ENCODE peak calls at places on chromosomes 11 and 22, in six cellular contexts. K, U, P, S, M and I are unnamed samples.

GRCh38 chr11:12674571-12674935 is 332 bp downstream of the TEAD1 start:
- DNase-seq in K (no peak), U (no peak), P (no peak), S (peak), M (no peak), I (no peak)

GRCh38 chr22:26907366-26907765 is 250.0 kb downstream of the MIAT start:
- DNase-seq in K (no peak), U (no peak), P (no peak), S (no peak), M (no peak), I (no peak)

GRCh38 chr11:6156628-6157367 is 13.3 kb downstream of the OR52B2 start:
- DNase-seq in K (no peak), U (no peak), P (no peak), S (no peak), M (no peak), I (no peak)

GRCh38 chr11:104146421-104146820 is 17.5 kb downstream of the PDGFD start:
- DNase-seq in K (no peak), U (peak), P (no peak), S (no peak), M (peak), I (no peak)

GRCh38 chr11:96197801-96198465 is 145.1 kb downstream of the MAML2 start:
- DNase-seq in K (peak), U (no peak), P (no peak), S (no peak), M (no peak), I (no peak)

GRCh38 chr22:46574438-46574992 is 37.1 kb upstream of the CELSR1 start:
- DNase-seq in K (no peak), U (no peak), P (no peak), S (no peak), M (no peak), I (no peak)

GRCh38 chr22:47678667-47679287 is 916.3 kb downstream of the TBC1D22A start:
- DNase-seq in K (no peak), U (no peak), P (no peak), S (peak), M (no peak), I (no peak)

GRCh38 chr22:24417901-24418641 is 9.3 kb upstream of the ADORA2A start:
- DNase-seq in K (no peak), U (no peak), P (no peak), S (no peak), M (no peak), I (no peak)

GRCh38 chr11:66362481-66363147 is 8.9 kb downstream of the SLC29A2 start:
- DNase-seq in K (no peak), U (no peak), P (no peak), S (peak), M (no peak), I (no peak)

GRCh38 chr11:35289821-35290220 is 129.5 kb downstream of the SLC1A2 start:
- DNase-seq in K (peak), U (peak), P (no peak), S (no peak), M (peak), I (no peak)

GRCh38 chr11:124536520-124536919 is 6.9 kb downstream of the OR8B12 start:
- DNase-seq in K (no peak), U (peak), P (peak), S (peak), M (peak), I (no peak)

GRCh38 chr11:70952171-70952570 is 300.2 kb downstream of the SHANK2 start:
- DNase-seq in K (no peak), U (no peak), P (no peak), S (no peak), M (no peak), I (no peak)

GRCh38 chr22:46250783-46251125 is 661 bp upstream of the CDPF1 start:
- DNase-seq in K (no peak), U (no peak), P (no peak), S (no peak), M (no peak), I (no peak)

GRCh38 chr22:28547132-28547842 is 132.4 kb downstream of the TTC28 start:
- DNase-seq in K (no peak), U (peak), P (no peak), S (no peak), M (peak), I (no peak)

GRCh38 chr11:72764503-72764902 is 12.3 kb upstream of the ARAP1 start:
- DNase-seq in K (no peak), U (no peak), P (no peak), S (no peak), M (no peak), I (no peak)

GRCh38 chr11:11611381-11611780 is 10.4 kb downstream of the GALNT18 start:
- DNase-seq in K (no peak), U (no peak), P (no peak), S (no peak), M (no peak), I (no peak)

GRCh38 chr11:78030429-78031325 is 7.6 kb upstream of the KCTD14 start:
- DNase-seq in K (peak), U (peak), P (no peak), S (no peak), M (peak), I (no peak)

GRCh38 chr11:78336877-78337553 is 80.6 kb downstream of the GAB2 start:
- DNase-seq in K (peak), U (no peak), P (no peak), S (no peak), M (no peak), I (no peak)

GRCh38 chr11:110434952-110435779 is 5.4 kb downstream of the FDX1 start:
- DNase-seq in K (no peak), U (no peak), P (peak), S (peak), M (no peak), I (no peak)

GRCh38 chr11:2836335-2837095 is 49.1 kb downstream of the CDKN1C start:
- DNase-seq in K (no peak), U (no peak), P (no peak), S (no peak), M (no peak), I (no peak)

GRCh38 chr11:16806791-16807190 is 68.3 kb downstream of the C11orf58 start:
- DNase-seq in K (no peak), U (peak), P (no peak), S (no peak), M (peak), I (peak)

GRCh38 chr11:68050371-68050841 is 11.6 kb downstream of the TCIRG1 start:
- DNase-seq in K (no peak), U (no peak), P (no peak), S (no peak), M (no peak), I (no peak)

GRCh38 chr11:96021901-96022650 is 98.2 kb upstream of the MTMR2 start:
- DNase-seq in K (no peak), U (no peak), P (no peak), S (no peak), M (no peak), I (no peak)

GRCh38 chr11:35419713-35420333 is 465 bp upstream of the SLC1A2 start:
- DNase-seq in K (no peak), U (no peak), P (no peak), S (no peak), M (no peak), I (no peak)

GRCh38 chr22:19062139-19062789 is 59.9 kb downstream of the DGCR2 start:
- DNase-seq in K (peak), U (no peak), P (no peak), S (no peak), M (no peak), I (no peak)

GRCh38 chr11:119484741-119485605 is 62.0 kb upstream of the THY1 start:
- DNase-seq in K (no peak), U (no peak), P (no peak), S (no peak), M (no peak), I (no peak)

GRCh38 chr11:134818531-134818930 is 406.5 kb upstream of the B3GAT1 start:
- DNase-seq in K (no peak), U (no peak), P (no peak), S (no peak), M (no peak), I (peak)

GRCh38 chr11:133993107-133993506 is 36.3 kb upstream of the IGSF9B start:
- DNase-seq in K (no peak), U (no peak), P (no peak), S (no peak), M (no peak), I (no peak)

GRCh38 chr11:63536669-63537292 is at the start of gene PLAAT4:
- DNase-seq in K (peak), U (peak), P (no peak), S (peak), M (peak), I (no peak)

GRCh38 chr11:34748036-34748435 is 127.1 kb downstream of the EHF start:
- DNase-seq in K (no peak), U (no peak), P (no peak), S (no peak), M (no peak), I (no peak)

GRCh38 chr11:103624708-103625623 is 411.5 kb upstream of the DDI1 start:
- DNase-seq in K (peak), U (peak), P (no peak), S (no peak), M (peak), I (peak)

GRCh38 chr11:130002352-130002845 is at the start of gene PRDM10:
- DNase-seq in K (no peak), U (peak), P (peak), S (peak), M (peak), I (no peak)

GRCh38 chr11:95419915-95420314 is 188.9 kb upstream of the SESN3 start:
- DNase-seq in K (peak), U (peak), P (no peak), S (no peak), M (peak), I (no peak)

DNA sequence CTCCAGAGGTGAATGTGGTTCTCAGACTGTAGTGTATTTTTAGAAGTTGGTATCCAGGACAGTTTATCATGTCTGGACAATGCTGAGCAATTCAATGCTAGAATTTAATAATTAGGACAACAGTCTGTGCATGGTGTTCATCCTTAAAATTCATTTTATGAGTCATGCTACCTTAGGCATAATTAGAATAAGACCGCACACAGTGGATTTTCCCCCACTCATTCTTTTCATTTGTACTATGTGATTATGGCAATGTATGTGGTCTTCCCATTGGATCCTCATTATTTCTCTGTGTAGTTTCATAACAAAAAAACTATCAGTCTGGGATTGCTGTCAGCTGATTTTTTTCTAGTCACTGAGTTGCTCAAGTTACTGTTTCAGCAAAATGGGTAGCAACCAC is 196.8 kb downstream of the ARHGAP42 start:
- DNase-seq in K (no peak), U (peak), P (no peak), S (no peak), M (peak), I (no peak)
- H3K4me2 ChIP-seq in K (no peak), U (no peak), P (no peak), S (no peak), M (no peak), I (no peak)

GRCh38 chr11:111456859-111457730 is 55.1 kb downstream of the BTG4 start:
- DNase-seq in K (no peak), U (no peak), P (no peak), S (no peak), M (no peak), I (no peak)

GRCh38 chr11:111456086-111456858 is 55.9 kb downstream of the BTG4 start:
- DNase-seq in K (no peak), U (no peak), P (no peak), S (no peak), M (no peak), I (no peak)

GRCh38 chr11:111454561-111455192 is 57.5 kb downstream of the BTG4 start:
- DNase-seq in K (peak), U (peak), P (no peak), S (peak), M (peak), I (peak)

GRCh38 chr11:111457731-111458368 is 54.3 kb downstream of the BTG4 start:
- DNase-seq in K (no peak), U (no peak), P (no peak), S (no peak), M (no peak), I (no peak)

GRCh38 chr11:111455291-111456085 is 56.7 kb downstream of the BTG4 start:
- DNase-seq in K (no peak), U (no peak), P (no peak), S (no peak), M (no peak), I (no peak)
- TF ChIP-seq CTCF in K (no peak), U (no peak), P (no peak), S (no peak), M (no peak), I (no peak)

DNA sequence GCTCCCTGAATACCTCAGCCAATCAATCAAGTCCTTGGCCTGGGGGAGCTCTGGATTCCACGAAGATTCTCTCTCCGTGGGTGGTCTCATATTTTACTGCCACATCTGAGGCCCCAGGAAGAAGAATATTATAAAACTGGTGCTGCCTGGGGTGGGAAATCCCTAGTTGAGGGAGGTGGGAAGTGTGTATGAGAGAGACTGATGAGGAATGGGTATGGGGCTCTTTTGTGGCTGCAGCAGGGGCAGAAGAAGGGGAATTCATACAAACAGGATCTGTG is 71.5 kb downstream of the SYN3 start:
- DNase-seq in K (no peak), U (peak), P (no peak), S (no peak), M (no peak), I (no peak)
- H3K9ac ChIP-seq in K (no peak), U (no peak), P (no peak), S (no peak), M (no peak), I (peak)

GRCh38 chr11:699753-700152 is 4.1 kb downstream of the TMEM80 start:
- DNase-seq in K (no peak), U (no peak), P (no peak), S (no peak), M (no peak), I (no peak)
- H3K4me2 ChIP-seq in K (no peak), U (no peak), P (no peak), S (no peak), M (no peak), I (no peak)

GRCh38 chr11:14905104-14906033 is 13.3 kb upstream of the CYP2R1 start:
- DNase-seq in K (peak), U (peak), P (no peak), S (no peak), M (peak), I (no peak)
- TF ChIP-seq CTCF in K (peak), U (peak), P (no peak), S (no peak), M (no peak), I (no peak)

DNA sequence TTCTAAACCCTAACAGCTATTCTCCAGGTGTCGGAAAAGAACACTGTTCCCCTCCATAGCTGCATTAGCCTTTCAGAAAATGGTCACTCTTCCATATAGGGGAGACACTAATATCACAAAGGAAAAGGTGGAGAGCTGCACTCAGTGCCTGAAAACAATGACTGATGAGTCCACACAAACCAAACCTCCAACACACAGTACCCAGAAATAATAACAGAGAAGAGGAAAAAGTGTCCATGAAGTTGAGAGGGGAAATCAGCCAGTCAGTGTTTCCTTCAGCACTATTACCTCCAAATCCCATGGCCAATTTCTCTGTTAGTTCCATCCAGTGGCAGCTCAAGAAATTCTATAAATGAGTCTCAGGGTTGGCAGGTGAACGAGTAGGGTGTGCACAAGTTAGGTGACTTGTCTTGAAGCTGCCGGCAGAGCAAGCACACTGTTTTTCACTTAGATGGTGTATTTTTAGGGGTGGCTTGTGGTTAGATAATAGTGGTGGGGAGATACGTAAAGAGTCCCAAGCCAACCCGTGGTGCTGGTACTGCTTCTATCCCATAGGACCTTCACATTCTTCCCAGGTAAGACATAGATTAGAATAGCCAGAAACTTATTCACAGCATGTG is 84.5 kb upstream of the CHRM4 start:
- DNase-seq in K (no peak), U (no peak), P (no peak), S (no peak), M (no peak), I (no peak)
- H3K9ac ChIP-seq in K (no peak), U (no peak), P (no peak), S (no peak), M (no peak), I (no peak)

GRCh38 chr22:38455530-38456271 is 702 bp upstream of the KCNJ4 start:
- DNase-seq in K (no peak), U (peak), P (no peak), S (peak), M (no peak), I (no peak)
- H3K4me2 ChIP-seq in K (peak), U (no peak), P (peak), S (peak), M (peak), I (peak)

DNA sequence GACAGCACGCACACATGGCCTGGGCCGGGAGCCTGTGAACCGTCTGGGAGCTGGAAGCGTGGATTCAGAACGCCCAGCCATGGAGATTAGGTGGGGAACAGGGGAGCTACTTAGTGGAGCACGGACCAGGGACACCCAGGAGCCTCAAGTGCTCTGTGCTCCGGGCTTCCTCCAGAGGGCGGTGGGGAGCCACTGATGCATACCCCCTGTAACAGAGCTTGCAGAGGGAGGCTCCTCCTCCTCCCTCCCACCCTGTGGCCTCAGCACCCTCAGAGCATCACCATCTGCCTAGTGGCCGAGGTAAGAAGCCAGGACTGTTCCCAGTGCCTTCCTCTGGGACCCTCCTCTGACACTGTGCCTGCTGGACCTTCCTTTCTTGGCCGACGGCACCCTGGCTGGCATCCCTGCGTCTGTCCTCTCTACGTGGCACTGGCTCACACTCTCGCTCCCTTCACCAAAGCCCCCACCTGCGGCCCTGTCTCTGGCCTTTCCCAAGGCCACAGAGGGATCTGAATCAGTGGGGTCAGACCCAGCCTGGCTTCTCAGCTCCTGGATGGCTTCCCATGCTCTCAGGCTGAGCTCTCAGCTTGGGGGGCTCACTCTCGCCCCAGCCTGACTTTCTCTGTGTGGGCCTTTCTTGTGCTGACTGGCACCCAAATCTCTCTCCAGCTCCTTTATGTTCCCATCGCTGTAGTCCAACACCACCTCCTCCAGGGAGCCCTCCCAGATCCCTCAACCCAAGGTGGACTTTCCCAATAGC is 780.9 kb downstream of the BRD1 start:
- DNase-seq in K (no peak), U (no peak), P (peak), S (peak), M (no peak), I (no peak)
- TF ChIP-seq CTCF in K (peak), U (no peak), P (peak), S (peak), M (no peak), I (no peak)